ENCODE peak calls at places on chromosomes 13 and 19, in four cellular contexts. One of them, this sample, is unnamed.

GRCh38 chr13:90455861-90456260 is 891.6 kb upstream of the MIR17HG start:
- DNase-seq in astrocyte: no peak
- DNase-seq in fibroblast of lung: peak
- DNase-seq in HCT116: no peak
- DNase-seq in this sample: no peak

GRCh38 chr19:41978470-41978869 is 15.6 kb downstream of the ATP1A3 start:
- DNase-seq in HCT116: no peak
- DNase-seq in astrocyte: no peak
- DNase-seq in fibroblast of lung: no peak
- DNase-seq in this sample: no peak

GRCh38 chr19:12930002-12930645 is 3.4 kb downstream of the FARSA start:
- DNase-seq in fibroblast of lung: no peak
- DNase-seq in astrocyte: no peak
- DNase-seq in HCT116: no peak
- DNase-seq in this sample: no peak

GRCh38 chr19:12788682-12789097 is 2.6 kb upstream of the JUNB start:
- DNase-seq in HCT116: no peak
- DNase-seq in astrocyte: no peak
- DNase-seq in fibroblast of lung: peak
- DNase-seq in this sample: peak

GRCh38 chr19:42281175-42282035 is 12.4 kb downstream of the CIC start:
- DNase-seq in astrocyte: peak
- DNase-seq in HCT116: no peak
- DNase-seq in fibroblast of lung: peak
- DNase-seq in this sample: peak

GRCh38 chr13:29494520-29494919 is 101.0 kb downstream of the SLC7A1 start:
- DNase-seq in fibroblast of lung: no peak
- DNase-seq in HCT116: no peak
- DNase-seq in astrocyte: no peak
- DNase-seq in this sample: no peak

GRCh38 chr19:51615991-51616390 is 14.2 kb downstream of the SIGLEC5 start:
- DNase-seq in fibroblast of lung: no peak
- DNase-seq in astrocyte: no peak
- DNase-seq in HCT116: no peak
- DNase-seq in this sample: no peak

GRCh38 chr19:57949702-57950101 is 2.2 kb upstream of the ZNF256 start:
- DNase-seq in fibroblast of lung: no peak
- DNase-seq in astrocyte: no peak
- DNase-seq in HCT116: no peak
- DNase-seq in this sample: no peak

GRCh38 chr13:98918771-98919170 is 59.1 kb downstream of the DOCK9 start:
- DNase-seq in fibroblast of lung: no peak
- DNase-seq in HCT116: no peak
- DNase-seq in astrocyte: no peak
- DNase-seq in this sample: no peak

GRCh38 chr19:7677664-7678311 is 898 bp downstream of the MCEMP1 start:
- DNase-seq in astrocyte: no peak
- DNase-seq in HCT116: no peak
- DNase-seq in fibroblast of lung: no peak
- DNase-seq in this sample: no peak

GRCh38 chr19:29694669-29695627 is 20.1 kb downstream of the C19orf12 start:
- DNase-seq in fibroblast of lung: peak
- DNase-seq in astrocyte: peak
- DNase-seq in HCT116: no peak
- DNase-seq in this sample: peak

GRCh38 chr13:73090116-73090811 is 31.5 kb downstream of the KLF5 start:
- DNase-seq in HCT116: peak
- DNase-seq in fibroblast of lung: peak
- DNase-seq in astrocyte: peak
- DNase-seq in this sample: no peak

GRCh38 chr13:109859898-109860297 is 73.5 kb upstream of the IRS2 start:
- DNase-seq in HCT116: no peak
- DNase-seq in astrocyte: no peak
- DNase-seq in fibroblast of lung: no peak
- DNase-seq in this sample: no peak

GRCh38 chr13:108858676-108859075 is 229.3 kb downstream of the MYO16 start:
- DNase-seq in astrocyte: no peak
- DNase-seq in HCT116: no peak
- DNase-seq in fibroblast of lung: no peak
- DNase-seq in this sample: no peak

GRCh38 chr13:80603351-80603750 is 262.4 kb upstream of the SPRY2 start:
- DNase-seq in astrocyte: no peak
- DNase-seq in fibroblast of lung: no peak
- DNase-seq in HCT116: no peak
- DNase-seq in this sample: no peak

GRCh38 chr19:55485439-55486011 is 537 bp downstream of the NAT14 start:
- DNase-seq in HCT116: no peak
- DNase-seq in astrocyte: no peak
- DNase-seq in fibroblast of lung: no peak
- DNase-seq in this sample: no peak

GRCh38 chr13:74067818-74068217 is 66.4 kb downstream of the KLF12 start:
- DNase-seq in HCT116: no peak
- DNase-seq in fibroblast of lung: no peak
- DNase-seq in astrocyte: peak
- DNase-seq in this sample: no peak

GRCh38 chr19:4891066-4891465 is 11.6 kb downstream of the ARRDC5 start:
- DNase-seq in fibroblast of lung: no peak
- DNase-seq in HCT116: no peak
- DNase-seq in astrocyte: no peak
- DNase-seq in this sample: no peak

GRCh38 chr19:30391554-30392551 is 19.7 kb downstream of the ZNF536 start:
- DNase-seq in fibroblast of lung: no peak
- DNase-seq in HCT116: no peak
- DNase-seq in astrocyte: peak
- DNase-seq in this sample: peak

GRCh38 chr19:3670258-3670795 is 29.9 kb downstream of the PIP5K1C start:
- DNase-seq in astrocyte: peak
- DNase-seq in HCT116: no peak
- DNase-seq in fibroblast of lung: peak
- DNase-seq in this sample: peak

GRCh38 chr19:42349378-42350107 is 24.1 kb downstream of the MEGF8 start:
- DNase-seq in astrocyte: no peak
- DNase-seq in HCT116: no peak
- DNase-seq in fibroblast of lung: no peak
- DNase-seq in this sample: no peak

GRCh38 chr19:16073481-16073880 is 2.8 kb upstream of the TPM4 start:
- DNase-seq in fibroblast of lung: no peak
- DNase-seq in astrocyte: no peak
- DNase-seq in HCT116: no peak
- DNase-seq in this sample: no peak

GRCh38 chr13:110644892-110645521 is 29.7 kb downstream of the NAXD start:
- DNase-seq in HCT116: no peak
- DNase-seq in astrocyte: peak
- DNase-seq in fibroblast of lung: peak
- DNase-seq in this sample: peak

GRCh38 chr13:28313579-28313978 is 175.2 kb downstream of the PAN3 start:
- DNase-seq in astrocyte: no peak
- DNase-seq in fibroblast of lung: peak
- DNase-seq in HCT116: peak
- DNase-seq in this sample: peak

GRCh38 chr13:43368003-43368402 is 344.6 kb downstream of the DNAJC15 start:
- DNase-seq in HCT116: no peak
- DNase-seq in astrocyte: no peak
- DNase-seq in fibroblast of lung: peak
- DNase-seq in this sample: no peak

GRCh38 chr13:40167327-40167726 is 499.1 kb downstream of the FOXO1 start:
- DNase-seq in fibroblast of lung: no peak
- DNase-seq in HCT116: no peak
- DNase-seq in astrocyte: no peak
- DNase-seq in this sample: no peak

GRCh38 chr19:35107541-35107939 is 8.1 kb upstream of the FXYD3 start:
- DNase-seq in fibroblast of lung: peak
- DNase-seq in HCT116: peak
- DNase-seq in astrocyte: peak
- DNase-seq in this sample: no peak

GRCh38 chr13:44662515-44662914 is 86.4 kb upstream of the TSC22D1 start:
- DNase-seq in astrocyte: no peak
- DNase-seq in fibroblast of lung: no peak
- DNase-seq in HCT116: no peak
- DNase-seq in this sample: no peak

GRCh38 chr19:34972163-34972705 is 8.2 kb upstream of the ZNF792 start:
- DNase-seq in fibroblast of lung: no peak
- DNase-seq in HCT116: no peak
- DNase-seq in astrocyte: no peak
- DNase-seq in this sample: no peak

GRCh38 chr13:35785563-35786327 is 309.3 kb upstream of the MAB21L1 start:
- DNase-seq in fibroblast of lung: no peak
- DNase-seq in astrocyte: no peak
- DNase-seq in HCT116: no peak
- DNase-seq in this sample: peak

GRCh38 chr19:7811989-7812388 is 18.0 kb upstream of the EVI5L start:
- DNase-seq in HCT116: no peak
- DNase-seq in astrocyte: no peak
- DNase-seq in fibroblast of lung: no peak
- DNase-seq in this sample: no peak

GRCh38 chr19:20247016-20247683 is 80.1 kb downstream of the ZNF486 start:
- DNase-seq in fibroblast of lung: peak
- DNase-seq in astrocyte: peak
- DNase-seq in HCT116: no peak
- DNase-seq in this sample: peak

GRCh38 chr13:31160857-31161582 is 684 bp downstream of the HSPH1 start:
- DNase-seq in fibroblast of lung: peak
- DNase-seq in astrocyte: peak
- DNase-seq in HCT116: no peak
- DNase-seq in this sample: peak

GRCh38 chr19:53365134-53365898 is at the start of gene ZNF525:
- DNase-seq in astrocyte: peak
- DNase-seq in fibroblast of lung: peak
- DNase-seq in HCT116: peak
- DNase-seq in this sample: peak

GRCh38 chr13:60467098-60467497 is 70.1 kb downstream of the TDRD3 start:
- DNase-seq in HCT116: no peak
- DNase-seq in fibroblast of lung: no peak
- DNase-seq in astrocyte: no peak
- DNase-seq in this sample: no peak

GRCh38 chr13:31895687-31896086 is 135.9 kb upstream of the FRY start:
- DNase-seq in fibroblast of lung: no peak
- DNase-seq in HCT116: no peak
- DNase-seq in astrocyte: no peak
- DNase-seq in this sample: no peak

GRCh38 chr19:8654591-8655339 is 24.3 kb downstream of the NFILZ start:
- DNase-seq in fibroblast of lung: peak
- DNase-seq in HCT116: peak
- DNase-seq in astrocyte: no peak
- DNase-seq in this sample: peak

GRCh38 chr13:105616313-105617075 is 919.0 kb downstream of the EFNB2 start:
- DNase-seq in astrocyte: peak
- DNase-seq in fibroblast of lung: peak
- DNase-seq in HCT116: no peak
- DNase-seq in this sample: no peak

GRCh38 chr13:86900906-86901305 is 770.3 kb upstream of the SLITRK5 start:
- DNase-seq in HCT116: no peak
- DNase-seq in fibroblast of lung: no peak
- DNase-seq in astrocyte: peak
- DNase-seq in this sample: no peak
- H2AFZ ChIP-seq in HCT116: no peak
- H2AFZ ChIP-seq in fibroblast of lung: no peak
- H2AFZ ChIP-seq in astrocyte: no peak
- H2AFZ ChIP-seq in this sample: no peak

GRCh38 chr13:96091932-96092253 is 2.0 kb downstream of the HS6ST3 start:
- DNase-seq in HCT116: no peak
- DNase-seq in astrocyte: no peak
- DNase-seq in fibroblast of lung: no peak
- DNase-seq in this sample: no peak
- TF ChIP-seq EZH2 in HCT116: no peak
- TF ChIP-seq EZH2 in astrocyte: no peak
- TF ChIP-seq EZH2 in fibroblast of lung: no peak
- TF ChIP-seq EZH2 in this sample: peak

DNA sequence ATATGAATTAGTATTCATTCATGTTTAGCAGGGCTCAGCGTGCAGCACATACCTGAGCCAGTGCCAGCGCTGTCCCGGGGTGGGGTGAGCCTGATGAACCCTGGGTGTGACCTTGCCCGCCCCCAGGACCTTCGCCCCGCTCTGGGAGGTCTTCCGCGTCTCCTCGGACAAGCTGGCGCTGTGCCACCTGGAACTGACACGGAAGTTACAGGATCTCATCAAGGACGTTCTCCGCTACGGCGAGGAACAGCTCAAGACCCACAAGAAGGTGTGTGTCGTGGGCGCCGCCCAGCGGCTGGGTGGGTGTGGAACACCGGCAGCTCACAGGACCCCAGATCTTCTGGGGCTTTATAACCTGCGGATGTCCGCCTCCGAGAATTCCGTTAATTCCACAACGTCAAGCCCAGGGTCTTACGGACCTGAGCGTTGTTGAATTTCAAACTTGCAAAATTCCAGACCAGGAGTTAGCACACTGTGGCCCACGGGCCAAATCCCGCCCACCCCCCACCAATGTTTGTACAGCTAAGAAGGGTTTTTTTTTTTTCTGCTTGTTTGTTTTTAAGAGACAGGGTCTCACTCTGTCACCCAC is 15.4 kb downstream of the FCHO1 start:
- DNase-seq in HCT116: peak
- DNase-seq in astrocyte: peak
- DNase-seq in fibroblast of lung: peak
- DNase-seq in this sample: peak
- H2AFZ ChIP-seq in HCT116: no peak
- H2AFZ ChIP-seq in astrocyte: peak
- H2AFZ ChIP-seq in fibroblast of lung: no peak
- H2AFZ ChIP-seq in this sample: no peak

GRCh38 chr13:99995104-99995502 is 13.5 kb downstream of the ZIC2 start:
- DNase-seq in astrocyte: no peak
- DNase-seq in fibroblast of lung: no peak
- DNase-seq in HCT116: no peak
- DNase-seq in this sample: no peak
- TF ChIP-seq EZH2 in astrocyte: no peak
- TF ChIP-seq EZH2 in fibroblast of lung: no peak
- TF ChIP-seq EZH2 in HCT116: peak
- TF ChIP-seq EZH2 in this sample: no peak

DNA sequence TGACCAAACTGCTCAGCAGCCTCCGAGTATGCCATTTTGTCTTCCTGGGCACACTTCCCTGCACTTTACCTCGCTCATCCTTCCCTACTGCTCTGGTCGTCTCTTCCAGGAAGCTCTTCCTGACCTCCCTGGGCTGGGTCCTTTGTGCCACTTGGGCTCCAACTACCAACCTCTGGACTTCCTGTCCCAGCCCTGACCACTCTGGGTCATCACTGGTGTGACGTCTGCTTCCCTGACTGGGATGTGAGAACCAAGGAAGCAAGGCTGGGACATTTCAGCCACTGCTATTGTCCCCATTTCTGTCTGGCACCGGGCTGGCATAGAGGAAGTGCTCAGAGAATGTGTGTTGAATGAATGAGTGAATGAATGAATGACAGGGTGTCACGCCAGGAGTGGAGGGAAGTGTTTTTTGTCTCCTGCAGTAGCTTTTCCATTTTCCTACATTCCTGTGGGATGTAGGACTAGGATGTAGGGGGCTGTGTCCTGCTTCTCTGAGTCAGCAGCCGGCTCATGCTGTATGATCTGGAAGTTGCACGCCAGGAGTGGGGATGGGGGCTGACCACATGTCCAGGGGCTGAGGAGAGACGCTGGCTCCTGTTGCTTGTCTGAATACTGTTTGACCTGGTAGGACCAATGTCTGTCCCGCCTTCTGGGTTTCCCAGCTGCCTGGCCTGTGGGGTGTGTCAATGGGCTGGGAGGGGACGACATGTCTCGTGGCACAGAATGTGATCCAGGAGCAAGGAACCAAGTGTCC is 14.7 kb downstream of the NOVA2 start:
- DNase-seq in HCT116: no peak
- DNase-seq in astrocyte: peak
- DNase-seq in fibroblast of lung: no peak
- DNase-seq in this sample: no peak
- H2AFZ ChIP-seq in HCT116: no peak
- H2AFZ ChIP-seq in astrocyte: peak
- H2AFZ ChIP-seq in fibroblast of lung: no peak
- H2AFZ ChIP-seq in this sample: no peak